ENCODE peak calls at places on chromosomes 6 and 20, in five cellular contexts. One of them, this sample, is unnamed.

GRCh38 chr6:21587182-21587924 is 6.2 kb upstream of the SOX4 start:
- DNase-seq in transverse colon: peak
- DNase-seq in Panc1: no peak
- DNase-seq in activated B cell treated with CpG ODN at 0.5 μM for 24 hours: peak
- DNase-seq in GM13977: peak
- DNase-seq in this sample: peak

GRCh38 chr6:88380618-88381288 is 214.6 kb upstream of the CNR1 start:
- DNase-seq in transverse colon: no peak
- DNase-seq in Panc1: no peak
- DNase-seq in activated B cell treated with CpG ODN at 0.5 μM for 24 hours: no peak
- DNase-seq in GM13977: no peak
- DNase-seq in this sample: no peak

GRCh38 chr6:39416026-39416425 is 93.5 kb upstream of the KCNK16 start:
- DNase-seq in transverse colon: no peak
- DNase-seq in Panc1: no peak
- DNase-seq in activated B cell treated with CpG ODN at 0.5 μM for 24 hours: no peak
- DNase-seq in GM13977: no peak
- DNase-seq in this sample: no peak

GRCh38 chr20:32968833-32969241 is 35.4 kb downstream of the SUN5 start:
- DNase-seq in transverse colon: no peak
- DNase-seq in Panc1: no peak
- DNase-seq in activated B cell treated with CpG ODN at 0.5 μM for 24 hours: no peak
- DNase-seq in GM13977: no peak
- DNase-seq in this sample: no peak

GRCh38 chr6:48476257-48476656 is 365.3 kb upstream of the PTCHD4 start:
- DNase-seq in transverse colon: no peak
- DNase-seq in Panc1: no peak
- DNase-seq in activated B cell treated with CpG ODN at 0.5 μM for 24 hours: no peak
- DNase-seq in GM13977: no peak
- DNase-seq in this sample: no peak

GRCh38 chr6:6714498-6715360 is 126.2 kb downstream of the LY86 start:
- DNase-seq in transverse colon: no peak
- DNase-seq in Panc1: no peak
- DNase-seq in activated B cell treated with CpG ODN at 0.5 μM for 24 hours: no peak
- DNase-seq in GM13977: no peak
- DNase-seq in this sample: no peak

GRCh38 chr6:56775498-56776166 is 132.9 kb upstream of the DST start:
- DNase-seq in transverse colon: no peak
- DNase-seq in Panc1: no peak
- DNase-seq in activated B cell treated with CpG ODN at 0.5 μM for 24 hours: no peak
- DNase-seq in GM13977: no peak
- DNase-seq in this sample: no peak

GRCh38 chr20:24871429-24872213 is 77.4 kb upstream of the CST7 start:
- DNase-seq in transverse colon: no peak
- DNase-seq in Panc1: no peak
- DNase-seq in activated B cell treated with CpG ODN at 0.5 μM for 24 hours: no peak
- DNase-seq in GM13977: no peak
- DNase-seq in this sample: no peak

GRCh38 chr6:137776786-137777185 is 90.3 kb upstream of the TNFAIP3 start:
- DNase-seq in transverse colon: peak
- DNase-seq in Panc1: no peak
- DNase-seq in activated B cell treated with CpG ODN at 0.5 μM for 24 hours: no peak
- DNase-seq in GM13977: no peak
- DNase-seq in this sample: no peak

GRCh38 chr6:31729979-31730630 is 1.0 kb upstream of the DDAH2 start:
- DNase-seq in transverse colon: peak
- DNase-seq in Panc1: no peak
- DNase-seq in activated B cell treated with CpG ODN at 0.5 μM for 24 hours: peak
- DNase-seq in GM13977: peak
- DNase-seq in this sample: peak

GRCh38 chr6:169990095-169991030 is 238.9 kb downstream of the ERMARD start:
- DNase-seq in transverse colon: peak
- DNase-seq in Panc1: no peak
- DNase-seq in activated B cell treated with CpG ODN at 0.5 μM for 24 hours: peak
- DNase-seq in GM13977: peak
- DNase-seq in this sample: no peak

GRCh38 chr20:2206957-2207769 is 88.6 kb upstream of the TGM3 start:
- DNase-seq in transverse colon: peak
- DNase-seq in Panc1: no peak
- DNase-seq in activated B cell treated with CpG ODN at 0.5 μM for 24 hours: peak
- DNase-seq in GM13977: peak
- DNase-seq in this sample: peak

GRCh38 chr6:109229536-109229935 is 134.2 kb downstream of the CEP57L1 start:
- DNase-seq in transverse colon: peak
- DNase-seq in Panc1: no peak
- DNase-seq in activated B cell treated with CpG ODN at 0.5 μM for 24 hours: no peak
- DNase-seq in GM13977: no peak
- DNase-seq in this sample: no peak

GRCh38 chr6:111032493-111033140 is 50.8 kb downstream of the RPF2 start:
- DNase-seq in transverse colon: no peak
- DNase-seq in Panc1: no peak
- DNase-seq in activated B cell treated with CpG ODN at 0.5 μM for 24 hours: no peak
- DNase-seq in GM13977: no peak
- DNase-seq in this sample: no peak

GRCh38 chr20:40639956-40640355 is 49.1 kb downstream of the MAFB start:
- DNase-seq in transverse colon: no peak
- DNase-seq in Panc1: no peak
- DNase-seq in activated B cell treated with CpG ODN at 0.5 μM for 24 hours: no peak
- DNase-seq in GM13977: no peak
- DNase-seq in this sample: no peak

GRCh38 chr6:80771941-80772340 is 665.5 kb downstream of the BCKDHB start:
- DNase-seq in transverse colon: no peak
- DNase-seq in Panc1: no peak
- DNase-seq in activated B cell treated with CpG ODN at 0.5 μM for 24 hours: no peak
- DNase-seq in GM13977: no peak
- DNase-seq in this sample: no peak

GRCh38 chr6:14454467-14454763 is 336.8 kb downstream of the CD83 start:
- DNase-seq in transverse colon: peak
- DNase-seq in Panc1: no peak
- DNase-seq in activated B cell treated with CpG ODN at 0.5 μM for 24 hours: no peak
- DNase-seq in GM13977: no peak
- DNase-seq in this sample: no peak

GRCh38 chr6:109695468-109695867 is 4.4 kb downstream of the FIG4 start:
- DNase-seq in transverse colon: no peak
- DNase-seq in Panc1: no peak
- DNase-seq in activated B cell treated with CpG ODN at 0.5 μM for 24 hours: no peak
- DNase-seq in GM13977: no peak
- DNase-seq in this sample: no peak

GRCh38 chr6:142929751-142930358 is 15.1 kb downstream of the HIVEP2 start:
- DNase-seq in transverse colon: no peak
- DNase-seq in Panc1: no peak
- DNase-seq in activated B cell treated with CpG ODN at 0.5 μM for 24 hours: no peak
- DNase-seq in GM13977: no peak
- DNase-seq in this sample: no peak

GRCh38 chr6:5995705-5996686 is 10.7 kb downstream of the NRN1 start:
- DNase-seq in transverse colon: peak
- DNase-seq in Panc1: no peak
- DNase-seq in activated B cell treated with CpG ODN at 0.5 μM for 24 hours: no peak
- DNase-seq in GM13977: no peak
- DNase-seq in this sample: peak

GRCh38 chr6:136288566-136289326 is 900 bp downstream of the BCLAF1 start:
- DNase-seq in transverse colon: peak
- DNase-seq in Panc1: no peak
- DNase-seq in activated B cell treated with CpG ODN at 0.5 μM for 24 hours: peak
- DNase-seq in GM13977: peak
- DNase-seq in this sample: peak

GRCh38 chr20:54345301-54345724 is 130.1 kb upstream of the DOK5 start:
- DNase-seq in transverse colon: no peak
- DNase-seq in Panc1: peak
- DNase-seq in activated B cell treated with CpG ODN at 0.5 μM for 24 hours: no peak
- DNase-seq in GM13977: no peak
- DNase-seq in this sample: no peak

GRCh38 chr6:31128093-31128676 is 7.9 kb upstream of the CDSN start:
- DNase-seq in transverse colon: peak
- DNase-seq in Panc1: no peak
- DNase-seq in activated B cell treated with CpG ODN at 0.5 μM for 24 hours: peak
- DNase-seq in GM13977: peak
- DNase-seq in this sample: no peak

GRCh38 chr6:110878751-110879539 is 4.4 kb downstream of the AMD1 start:
- DNase-seq in transverse colon: peak
- DNase-seq in Panc1: peak
- DNase-seq in activated B cell treated with CpG ODN at 0.5 μM for 24 hours: no peak
- DNase-seq in GM13977: no peak
- DNase-seq in this sample: no peak

GRCh38 chr6:163001341-163001740 is 273.6 kb downstream of the PACRG start:
- DNase-seq in transverse colon: no peak
- DNase-seq in Panc1: no peak
- DNase-seq in activated B cell treated with CpG ODN at 0.5 μM for 24 hours: no peak
- DNase-seq in GM13977: peak
- DNase-seq in this sample: no peak

GRCh38 chr6:1606533-1607235 is 3.0 kb upstream of the FOXC1 start:
- DNase-seq in transverse colon: no peak
- DNase-seq in Panc1: no peak
- DNase-seq in activated B cell treated with CpG ODN at 0.5 μM for 24 hours: no peak
- DNase-seq in GM13977: peak
- DNase-seq in this sample: no peak

GRCh38 chr6:137136065-137136464 is 37.4 kb downstream of the IL22RA2 start:
- DNase-seq in transverse colon: no peak
- DNase-seq in Panc1: no peak
- DNase-seq in activated B cell treated with CpG ODN at 0.5 μM for 24 hours: no peak
- DNase-seq in GM13977: no peak
- DNase-seq in this sample: no peak

GRCh38 chr20:53202781-53203180 is 230.6 kb downstream of the TSHZ2 start:
- DNase-seq in transverse colon: no peak
- DNase-seq in Panc1: no peak
- DNase-seq in activated B cell treated with CpG ODN at 0.5 μM for 24 hours: no peak
- DNase-seq in GM13977: no peak
- DNase-seq in this sample: no peak

DNA sequence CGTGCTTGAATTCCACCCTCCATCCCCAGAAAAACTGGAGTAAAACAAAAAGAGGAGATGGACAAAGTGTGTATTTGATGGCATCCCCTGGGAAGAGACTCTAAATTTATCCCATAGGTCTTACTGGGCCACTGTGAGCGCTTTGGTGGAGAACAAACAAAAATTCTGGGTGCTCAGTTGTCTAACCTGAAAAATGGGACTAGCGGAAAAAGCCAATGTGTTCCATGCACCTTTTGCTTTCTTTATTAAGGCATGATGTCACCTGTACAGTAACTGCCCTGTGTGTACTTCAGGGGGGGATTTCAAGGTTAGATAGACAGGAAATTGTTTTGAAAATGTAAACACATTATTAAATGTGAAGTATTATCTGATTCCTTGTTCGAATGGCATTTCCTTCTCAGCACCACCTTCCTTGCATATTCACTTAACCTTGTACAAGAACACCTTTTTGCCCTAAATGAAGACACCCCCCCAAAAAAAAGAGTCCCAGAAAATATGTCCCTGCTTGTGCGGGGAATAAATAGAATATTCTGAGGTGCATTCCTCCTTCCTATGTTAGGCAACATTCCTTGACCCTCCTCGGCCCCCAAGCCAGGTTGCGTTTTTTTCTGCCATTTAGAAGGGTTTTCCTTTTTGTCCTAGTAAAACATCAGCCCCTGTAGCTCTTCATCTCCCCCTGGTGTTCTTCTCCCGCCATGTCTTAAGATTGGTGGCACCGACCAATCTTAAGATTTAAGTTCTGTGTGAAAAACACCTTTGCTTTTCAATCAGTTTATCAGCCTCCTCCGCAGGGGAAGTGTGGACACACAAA is 1.1 kb upstream of the EDN1 start:
- DNase-seq in transverse colon: peak
- DNase-seq in Panc1: peak
- DNase-seq in activated B cell treated with CpG ODN at 0.5 μM for 24 hours: no peak
- DNase-seq in GM13977: peak
- DNase-seq in this sample: no peak
- TF ChIP-seq CTCF in transverse colon: peak
- TF ChIP-seq CTCF in Panc1: peak
- TF ChIP-seq CTCF in activated B cell treated with CpG ODN at 0.5 μM for 24 hours: no peak
- TF ChIP-seq CTCF in GM13977: peak
- TF ChIP-seq CTCF in this sample: peak

GRCh38 chr20:5402903-5403531 is 86.3 kb upstream of the PROKR2 start:
- DNase-seq in transverse colon: peak
- DNase-seq in Panc1: peak
- DNase-seq in activated B cell treated with CpG ODN at 0.5 μM for 24 hours: no peak
- DNase-seq in GM13977: peak
- DNase-seq in this sample: no peak
- TF ChIP-seq CTCF in transverse colon: peak
- TF ChIP-seq CTCF in Panc1: peak
- TF ChIP-seq CTCF in activated B cell treated with CpG ODN at 0.5 μM for 24 hours: no peak
- TF ChIP-seq CTCF in GM13977: peak
- TF ChIP-seq CTCF in this sample: no peak

GRCh38 chr20:44756956-44757355 is 11.3 kb downstream of the KCNK15 start:
- DNase-seq in transverse colon: no peak
- DNase-seq in Panc1: no peak
- DNase-seq in activated B cell treated with CpG ODN at 0.5 μM for 24 hours: no peak
- DNase-seq in GM13977: no peak
- DNase-seq in this sample: no peak
- TF ChIP-seq CTCF in transverse colon: no peak
- TF ChIP-seq CTCF in Panc1: no peak
- TF ChIP-seq CTCF in activated B cell treated with CpG ODN at 0.5 μM for 24 hours: no peak
- TF ChIP-seq CTCF in GM13977: no peak
- TF ChIP-seq CTCF in this sample: no peak

DNA sequence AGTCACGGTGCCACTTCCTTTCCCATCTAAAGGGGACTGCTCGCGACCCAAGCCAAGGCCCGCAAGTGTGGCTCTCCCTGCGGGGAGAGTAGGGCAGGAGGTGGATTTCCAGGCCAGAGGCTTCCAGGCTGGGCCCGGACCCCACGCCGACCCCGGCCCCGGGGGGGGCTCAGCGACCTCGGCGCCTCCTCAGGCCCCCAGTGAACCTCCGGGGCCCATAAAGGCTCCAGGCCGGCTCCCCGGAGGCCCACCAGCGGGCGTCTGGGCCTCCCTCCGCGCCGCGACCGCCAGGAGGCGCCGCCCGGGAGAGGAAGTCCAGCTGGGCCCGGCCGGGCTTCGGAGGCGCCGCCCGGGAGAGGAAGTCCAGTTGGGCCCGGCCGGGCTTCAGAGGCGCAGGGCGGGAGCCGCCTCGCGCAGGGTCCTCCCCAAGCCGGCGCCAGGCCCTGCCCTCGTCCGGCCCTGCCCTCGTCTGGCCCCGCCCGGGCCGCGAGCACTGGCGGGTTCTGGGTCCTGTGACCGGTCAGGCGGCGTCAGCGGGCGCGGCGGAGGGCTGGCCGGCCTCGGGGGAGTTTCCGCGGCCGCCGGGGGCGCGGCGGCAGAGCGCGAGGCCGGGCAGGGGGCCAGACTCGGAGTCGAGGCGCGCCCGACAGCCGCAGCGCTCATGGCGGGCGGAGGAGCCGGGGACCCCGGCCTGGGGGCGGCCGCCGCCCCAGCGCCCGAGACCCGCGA is at the start of gene RAB32:
- DNase-seq in transverse colon: peak
- DNase-seq in Panc1: no peak
- DNase-seq in activated B cell treated with CpG ODN at 0.5 μM for 24 hours: no peak
- DNase-seq in GM13977: peak
- DNase-seq in this sample: peak
- TF ChIP-seq CTCF in transverse colon: peak
- TF ChIP-seq CTCF in Panc1: peak
- TF ChIP-seq CTCF in activated B cell treated with CpG ODN at 0.5 μM for 24 hours: no peak
- TF ChIP-seq CTCF in GM13977: no peak
- TF ChIP-seq CTCF in this sample: peak

GRCh38 chr6:33677689-33678088 is 33.8 kb downstream of the UQCC2 start:
- DNase-seq in transverse colon: no peak
- DNase-seq in Panc1: no peak
- DNase-seq in activated B cell treated with CpG ODN at 0.5 μM for 24 hours: no peak
- DNase-seq in GM13977: no peak
- DNase-seq in this sample: no peak
- TF ChIP-seq CTCF in transverse colon: no peak
- TF ChIP-seq CTCF in Panc1: no peak
- TF ChIP-seq CTCF in activated B cell treated with CpG ODN at 0.5 μM for 24 hours: no peak
- TF ChIP-seq CTCF in GM13977: no peak
- TF ChIP-seq CTCF in this sample: no peak

GRCh38 chr6:85372188-85372914 is 77.5 kb upstream of the NT5E start:
- DNase-seq in transverse colon: no peak
- DNase-seq in Panc1: no peak
- DNase-seq in activated B cell treated with CpG ODN at 0.5 μM for 24 hours: no peak
- DNase-seq in GM13977: no peak
- DNase-seq in this sample: no peak
- TF ChIP-seq CTCF in transverse colon: no peak
- TF ChIP-seq CTCF in Panc1: peak
- TF ChIP-seq CTCF in activated B cell treated with CpG ODN at 0.5 μM for 24 hours: no peak
- TF ChIP-seq CTCF in GM13977: no peak
- TF ChIP-seq CTCF in this sample: no peak